ENCODE peak calls at places on chromosome 20, in nine cellular contexts. H is mucosa of descending colon, L is adrenal gland, R is stomach, X is pancreas, Q is kidney, K is cardiac muscle cell, J is GM23338, B is K562. G is an unnamed sample. For H3K4me1, the result is how much of the 10 kb centered on the place peaks cover.

GRCh38 chr20:37355252-37356180 is 9.6 kb downstream of the SRC start:
- DNase-seq in H (no peak), L (peak), R (no peak), X (no peak), Q (no peak), K (no peak), J (no peak), B (no peak), G (no peak)

GRCh38 chr20:9878096-9878495 is 39.2 kb upstream of the PAK5 start:
- DNase-seq in H (no peak), L (no peak), R (no peak), X (no peak), Q (no peak), K (no peak), J (no peak), B (no peak), G (no peak)

GRCh38 chr20:53829086-53829703 is 235.6 kb upstream of the ZNF217 start:
- DNase-seq in H (no peak), L (no peak), R (no peak), X (no peak), Q (no peak), K (no peak), J (no peak), B (peak), G (no peak)

GRCh38 chr20:18724788-18725476 is 88.7 kb upstream of the SCP2D1 start:
- DNase-seq in H (no peak), L (no peak), R (no peak), X (no peak), Q (no peak), K (no peak), J (peak), B (no peak), G (no peak)

GRCh38 chr20:62356948-62357667 is 10.0 kb downstream of the LAMA5 start:
- DNase-seq in H (no peak), L (peak), R (no peak), X (no peak), Q (peak), K (no peak), J (no peak), B (peak), G (no peak)

GRCh38 chr20:35511814-35512420 is 17.5 kb downstream of the C20orf173 start:
- DNase-seq in H (no peak), L (no peak), R (peak), X (no peak), Q (no peak), K (peak), J (peak), B (peak), G (no peak)

GRCh38 chr20:13022401-13023170 is 13.8 kb downstream of the SPTLC3 start:
- DNase-seq in H (no peak), L (no peak), R (no peak), X (no peak), Q (no peak), K (no peak), J (no peak), B (no peak), G (no peak)

GRCh38 chr20:35610833-35611427 is 4.7 kb upstream of the SPAG4 start:
- DNase-seq in H (no peak), L (peak), R (peak), X (no peak), Q (peak), K (no peak), J (no peak), B (no peak), G (no peak)

GRCh38 chr20:36998652-36999051 is 47.1 kb upstream of the SAMHD1 start:
- DNase-seq in H (no peak), L (no peak), R (no peak), X (no peak), Q (no peak), K (no peak), J (no peak), B (no peak), G (no peak)

GRCh38 chr20:10249048-10249770 is 30.6 kb downstream of the SNAP25 start:
- DNase-seq in H (no peak), L (no peak), R (no peak), X (peak), Q (no peak), K (no peak), J (peak), B (no peak), G (no peak)

GRCh38 chr20:32526561-32526960 is 58.6 kb downstream of the NOL4L start:
- DNase-seq in H (no peak), L (no peak), R (no peak), X (no peak), Q (peak), K (no peak), J (no peak), B (no peak), G (no peak)

GRCh38 chr20:54108817-54109216 is 38.4 kb upstream of the BCAS1 start:
- DNase-seq in H (no peak), L (no peak), R (no peak), X (no peak), Q (no peak), K (no peak), J (no peak), B (no peak), G (no peak)

GRCh38 chr20:14406495-14406894 is 69.1 kb upstream of the FLRT3 start:
- DNase-seq in H (no peak), L (no peak), R (no peak), X (no peak), Q (no peak), K (no peak), J (no peak), B (no peak), G (no peak)

GRCh38 chr20:34750484-34750883 is 46.3 kb downstream of the TP53INP2 start:
- DNase-seq in H (no peak), L (no peak), R (no peak), X (no peak), Q (no peak), K (no peak), J (no peak), B (no peak), G (no peak)

GRCh38 chr20:35246723-35247122 is 20.2 kb downstream of the MMP24 start:
- DNase-seq in H (no peak), L (no peak), R (no peak), X (no peak), Q (no peak), K (no peak), J (no peak), B (no peak), G (no peak)

GRCh38 chr20:53399592-53400335 is 193.9 kb downstream of the ZNF217 start:
- DNase-seq in H (no peak), L (no peak), R (peak), X (peak), Q (no peak), K (no peak), J (no peak), B (no peak), G (peak)

GRCh38 chr20:29878281-29878741 is 1379.2 kb upstream of the DEFB115 start:
- DNase-seq in H (peak), L (no peak), R (peak), X (no peak), Q (peak), K (no peak), J (peak), B (peak), G (no peak)

GRCh38 chr20:8542115-8542486 is 410.0 kb downstream of the PLCB1 start:
- DNase-seq in H (no peak), L (no peak), R (no peak), X (no peak), Q (no peak), K (no peak), J (no peak), B (no peak), G (no peak)

GRCh38 chr20:35611482-35611881 is 4.1 kb upstream of the SPAG4 start:
- DNase-seq in H (no peak), L (no peak), R (no peak), X (no peak), Q (no peak), K (no peak), J (no peak), B (no peak), G (no peak)

GRCh38 chr20:57159945-57160610 is 106.4 kb downstream of the BMP7 start:
- DNase-seq in H (no peak), L (no peak), R (no peak), X (no peak), Q (no peak), K (no peak), J (no peak), B (no peak), G (no peak)

GRCh38 chr20:58408603-58409246 is 19.7 kb downstream of the VAPB start:
- DNase-seq in H (no peak), L (no peak), R (no peak), X (no peak), Q (no peak), K (no peak), J (no peak), B (no peak), G (no peak)

GRCh38 chr20:33027769-33028751 is 3.4 kb upstream of the BPIFB6 start:
- DNase-seq in H (no peak), L (no peak), R (no peak), X (no peak), Q (no peak), K (no peak), J (no peak), B (no peak), G (no peak)

GRCh38 chr20:46215913-46216707 is 92.2 kb downstream of the CDH22 start:
- DNase-seq in H (no peak), L (peak), R (no peak), X (peak), Q (no peak), K (peak), J (peak), B (peak), G (no peak)

GRCh38 chr20:31559704-31560093 is 45.4 kb upstream of the ID1 start:
- DNase-seq in H (no peak), L (no peak), R (no peak), X (no peak), Q (no peak), K (no peak), J (no peak), B (no peak), G (no peak)

GRCh38 chr20:56223352-56223751 is 25.2 kb upstream of the MC3R start:
- DNase-seq in H (no peak), L (no peak), R (no peak), X (no peak), Q (no peak), K (no peak), J (no peak), B (no peak), G (no peak)

GRCh38 chr20:1807394-1807793 is 87.8 kb upstream of the SIRPA start:
- DNase-seq in H (no peak), L (no peak), R (no peak), X (no peak), Q (no peak), K (no peak), J (no peak), B (no peak), G (no peak)

GRCh38 chr20:8571660-8572059 is 439.6 kb downstream of the PLCB1 start:
- DNase-seq in H (no peak), L (no peak), R (no peak), X (no peak), Q (no peak), K (no peak), J (no peak), B (no peak), G (no peak)

GRCh38 chr20:35129647-35130069 is 17.5 kb downstream of the EDEM2 start:
- DNase-seq in H (no peak), L (no peak), R (no peak), X (no peak), Q (no peak), K (no peak), J (no peak), B (no peak), G (no peak)

GRCh38 chr20:62168890-62169435 is 13.9 kb upstream of the MTG2 start:
- DNase-seq in H (peak), L (no peak), R (no peak), X (no peak), Q (no peak), K (no peak), J (no peak), B (no peak), G (no peak)

GRCh38 chr20:47765715-47766594 is 19.3 kb downstream of the SULF2 start:
- DNase-seq in H (no peak), L (no peak), R (no peak), X (no peak), Q (no peak), K (no peak), J (peak), B (no peak), G (no peak)

GRCh38 chr20:47295921-47296426 is 60.5 kb downstream of the ZMYND8 start:
- DNase-seq in H (no peak), L (peak), R (no peak), X (peak), Q (no peak), K (no peak), J (no peak), B (no peak), G (peak)

GRCh38 chr20:6212903-6213302 is 90.1 kb upstream of the FERMT1 start:
- DNase-seq in H (peak), L (no peak), R (no peak), X (no peak), Q (peak), K (no peak), J (no peak), B (peak), G (no peak)

GRCh38 chr20:19531446-19531845 is 226.6 kb upstream of the RIN2 start:
- DNase-seq in H (no peak), L (no peak), R (no peak), X (no peak), Q (no peak), K (no peak), J (no peak), B (no peak), G (no peak)

GRCh38 chr20:49447946-49448809 is 34.3 kb downstream of the KCNB1 start:
- DNase-seq in H (peak), L (no peak), R (no peak), X (no peak), Q (no peak), K (no peak), J (no peak), B (no peak), G (no peak)

GRCh38 chr20:49446080-49446479 is 36.4 kb downstream of the KCNB1 start:
- DNase-seq in H (no peak), L (no peak), R (no peak), X (no peak), Q (no peak), K (no peak), J (no peak), B (no peak), G (no peak)

GRCh38 chr20:49445176-49445575 is 37.3 kb downstream of the KCNB1 start:
- DNase-seq in H (no peak), L (no peak), R (no peak), X (no peak), Q (no peak), K (peak), J (no peak), B (no peak), G (no peak)

GRCh38 chr20:49447364-49447763 is 35.1 kb downstream of the KCNB1 start:
- DNase-seq in H (no peak), L (no peak), R (no peak), X (no peak), Q (no peak), K (no peak), J (no peak), B (no peak), G (no peak)

GRCh38 chr20:49446808-49447207 is 35.7 kb downstream of the KCNB1 start:
- DNase-seq in H (peak), L (peak), R (peak), X (peak), Q (peak), K (peak), J (peak), B (no peak), G (peak)
- TF ChIP-seq CTCF in H (no peak), L (no peak), R (no peak), X (no peak), Q (no peak), K (peak), J (peak), B (no peak), G (no peak)

DNA sequence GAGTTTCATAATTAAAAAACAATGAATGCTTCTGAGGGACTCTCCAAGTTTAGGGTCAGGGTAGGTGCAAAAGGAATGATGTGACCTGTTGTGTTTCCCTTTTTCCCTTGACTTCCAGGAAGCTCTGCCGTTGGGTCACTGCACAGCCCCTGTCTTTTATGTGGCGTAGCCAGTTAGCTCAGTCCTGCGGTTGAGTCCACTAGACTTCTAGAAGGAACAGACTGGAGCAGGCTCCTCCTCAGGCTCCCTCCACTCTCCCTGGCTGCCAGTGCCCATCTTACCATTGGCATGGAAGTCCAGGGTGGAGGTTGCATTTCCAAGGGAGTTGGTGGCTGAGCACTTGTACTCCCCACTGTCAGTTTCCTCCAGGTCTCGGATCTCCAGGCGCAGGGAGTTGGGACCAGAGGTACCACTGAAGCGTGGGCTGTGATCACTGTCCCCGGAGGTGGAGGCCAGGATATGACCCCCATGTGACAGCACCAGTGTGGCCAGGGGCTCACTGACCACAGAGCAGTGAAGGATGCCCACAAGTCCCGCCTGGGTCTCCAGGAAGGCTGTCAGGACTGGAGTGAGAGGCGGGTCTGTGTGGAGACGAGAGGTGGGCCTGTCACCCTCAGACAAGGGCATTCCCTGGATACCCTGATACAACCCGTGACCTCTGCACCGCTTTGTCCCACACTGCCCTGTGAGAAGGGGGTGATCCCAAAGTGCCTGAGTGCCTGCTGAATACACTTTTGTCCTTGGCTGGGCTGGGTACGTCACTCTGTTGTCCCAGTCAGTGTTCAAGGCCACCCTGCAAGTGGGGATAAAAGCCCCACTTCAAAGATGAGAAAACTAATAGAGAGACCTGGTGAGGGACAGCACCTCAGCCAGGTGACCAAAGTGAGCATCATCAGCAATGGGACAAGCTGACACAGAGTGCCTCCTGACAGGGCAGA is 11.1 kb downstream of the SIGLEC1 start:
- DNase-seq in H (no peak), L (no peak), R (no peak), X (no peak), Q (peak), K (no peak), J (no peak), B (no peak), G (no peak)
- H3K4me1 ChIP-seq in H (under half), L (under half), R (under half), X (under half), Q (under half), K (under half), J (under half), B (under half), G (under half)

GRCh38 chr20:51079488-51079887 is 56.6 kb upstream of the KCNG1 start:
- DNase-seq in H (no peak), L (no peak), R (no peak), X (no peak), Q (no peak), K (no peak), J (no peak), B (no peak), G (no peak)

GRCh38 chr20:51077601-51078000 is 54.7 kb upstream of the KCNG1 start:
- DNase-seq in H (no peak), L (no peak), R (no peak), X (no peak), Q (no peak), K (no peak), J (no peak), B (no peak), G (no peak)

GRCh38 chr20:51082988-51083387 is 60.1 kb upstream of the KCNG1 start:
- DNase-seq in H (no peak), L (no peak), R (no peak), X (no peak), Q (no peak), K (no peak), J (no peak), B (no peak), G (no peak)

GRCh38 chr20:51074062-51074461 is 51.2 kb upstream of the KCNG1 start:
- DNase-seq in H (no peak), L (no peak), R (no peak), X (no peak), Q (no peak), K (no peak), J (no peak), B (no peak), G (no peak)

DNA sequence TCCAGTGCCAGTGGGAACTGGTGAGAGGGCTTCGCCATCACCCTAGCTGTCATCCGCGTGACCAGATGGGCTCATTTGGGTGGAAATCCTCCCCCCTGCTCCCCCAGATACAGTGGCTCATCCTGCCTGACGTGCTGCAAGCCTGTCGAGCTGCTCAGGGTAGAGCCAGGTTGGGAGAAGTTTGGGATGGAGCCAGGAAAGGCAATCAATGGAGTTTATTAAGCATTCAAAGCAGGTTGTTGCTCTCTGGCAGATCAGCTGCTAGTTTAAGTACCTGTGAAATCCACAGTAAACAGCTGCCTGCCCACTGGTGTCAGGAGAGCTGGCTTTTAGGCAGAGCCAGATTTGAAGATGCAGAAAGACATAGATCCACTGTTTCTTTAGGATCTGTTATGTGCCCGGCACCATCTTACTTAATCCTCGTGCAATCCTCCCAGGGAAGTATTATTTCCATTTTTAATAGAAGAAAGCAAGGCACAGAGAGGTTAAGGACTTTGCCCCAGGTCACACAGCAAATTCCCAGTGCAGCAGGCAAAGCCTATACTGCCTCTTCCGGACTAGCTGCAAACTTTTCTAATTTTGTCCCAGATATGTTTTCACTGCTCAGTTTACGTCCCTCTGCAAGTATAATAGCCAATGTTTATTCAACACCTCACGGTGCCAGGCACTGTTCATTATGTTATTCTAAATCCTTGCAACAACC is 54.1 kb upstream of the KCNG1 start:
- DNase-seq in H (no peak), L (no peak), R (no peak), X (peak), Q (no peak), K (no peak), J (no peak), B (peak), G (no peak)
- TF ChIP-seq CTCF in H (no peak), L (no peak), R (no peak), X (no peak), Q (no peak), K (no peak), J (no peak), B (no peak), G (no peak)

GRCh38 chr20:44807051-44807683 is 3.2 kb downstream of the RIMS4 start:
- DNase-seq in H (no peak), L (no peak), R (no peak), X (no peak), Q (no peak), K (no peak), J (no peak), B (no peak), G (no peak)
- H3K4me1 ChIP-seq in H (under half), L (under half), R (under half), X (under half), Q (under half), K (under half), J (under half), B (under half), G (under half)

DNA sequence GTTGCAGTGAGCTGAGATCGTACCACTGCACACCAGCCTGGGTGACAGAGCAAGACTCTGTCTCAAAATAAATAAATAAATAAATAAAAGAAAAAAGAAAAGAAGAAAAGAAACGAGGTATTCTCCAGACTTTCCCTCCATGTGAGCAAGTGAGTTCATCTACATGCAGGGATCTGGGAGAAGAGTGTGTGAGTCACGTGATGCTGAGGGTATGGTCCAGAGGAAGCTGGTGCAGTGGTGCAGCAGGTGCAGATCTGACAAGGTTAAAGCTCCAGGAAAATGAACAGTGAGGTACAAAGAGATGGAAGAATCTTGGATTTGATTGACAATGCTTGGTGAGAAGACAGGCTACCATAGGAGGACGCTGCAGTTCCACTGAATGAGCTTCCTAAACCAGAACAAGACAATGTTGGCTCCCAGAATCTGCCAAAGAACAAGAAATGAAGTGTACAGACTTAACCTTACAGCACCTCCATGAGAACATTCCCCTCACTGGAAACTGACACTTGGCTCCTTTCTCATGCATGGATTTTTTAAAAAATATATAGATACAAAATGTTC is 79.5 kb upstream of the BTBD3 start:
- DNase-seq in H (no peak), L (no peak), R (no peak), X (no peak), Q (no peak), K (no peak), J (no peak), B (no peak), G (no peak)
- TF ChIP-seq CTCF in H (no peak), L (no peak), R (no peak), X (no peak), Q (no peak), K (no peak), J (peak), B (no peak), G (no peak)